ENCODE peak calls at places on chromosomes 16 and 17, in seven cellular contexts. W is COR-L47, R is kidney, V is astrocyte of the spinal cord, L is NAMALWA, J is sigmoid colon, D is EH. T is an unnamed sample.

GRCh38 chr17:15171433-15172047 is 93.6 kb downstream of the PMP22 start:
- DNase-seq in V (peak; percentile 80), W (no peak), D (peak; percentile 79), L (peak; percentile 47), J (peak; percentile 68), R (peak; percentile 75), T (peak; percentile 33)

GRCh38 chr17:75693500-75694481 is 26.7 kb downstream of the SAP30BP start:
- DNase-seq in R (peak; percentile 92), V (peak; percentile 94), W (no peak), J (peak; percentile 96), D (peak; percentile 100), L (no peak), T (peak; percentile 97)

GRCh38 chr16:79434097-79434496 is 166.4 kb downstream of the MAF start:
- DNase-seq in D (no peak), J (no peak), W (no peak), R (no peak), L (no peak), V (no peak), T (no peak)

GRCh38 chr17:35612924-35613521 is 25.9 kb downstream of the AP2B1 start:
- DNase-seq in D (peak; percentile 63), L (peak; percentile 67), J (no peak), V (peak; percentile 70), R (no peak), W (peak; percentile 36), T (peak; percentile 26)

GRCh38 chr17:43019418-43019817 is 2.8 kb downstream of the VAT1 start:
- DNase-seq in D (no peak), L (no peak), J (no peak), W (no peak), V (no peak), R (peak; percentile 26), T (no peak)

GRCh38 chr17:82671071-82671470 is 22.8 kb upstream of the WDR45B start:
- DNase-seq in V (no peak), W (no peak), D (no peak), R (no peak), J (no peak), L (no peak), T (no peak)

GRCh38 chr16:25140459-25140858 is 28.9 kb downstream of the LCMT1 start:
- DNase-seq in D (peak; percentile 27), V (peak; percentile 23), J (no peak), L (no peak), R (no peak), W (no peak), T (no peak)

GRCh38 chr17:18938692-18939023 is 13.3 kb upstream of the SLC5A10 start:
- DNase-seq in R (no peak), V (no peak), J (no peak), L (no peak), D (no peak), W (no peak), T (no peak)

GRCh38 chr16:67264277-67264676 is 15.1 kb upstream of the PLEKHG4 start:
- DNase-seq in D (no peak), J (peak; percentile 40), V (no peak), R (peak; percentile 51), L (no peak), W (no peak), T (no peak)

GRCh38 chr17:69323806-69324205 is 3.1 kb downstream of the ABCA5 start:
- DNase-seq in D (no peak), V (no peak), R (no peak), L (no peak), W (no peak), J (no peak), T (no peak)

GRCh38 chr16:200388-200787 is 20.1 kb downstream of the HBQ1 start:
- DNase-seq in R (no peak), V (peak; percentile 24), W (no peak), D (peak; percentile 76), L (no peak), J (no peak), T (no peak)

GRCh38 chr16:68367034-68367433 is 56.2 kb downstream of the PRMT7 start:
- DNase-seq in D (peak; percentile 46), J (no peak), V (peak; percentile 23), W (peak; percentile 38), L (peak; percentile 66), R (no peak), T (no peak)

GRCh38 chr16:59907671-59908070 is 1173.6 kb upstream of the GOT2 start:
- DNase-seq in L (no peak), W (no peak), V (no peak), J (no peak), D (no peak), R (no peak), T (no peak)

GRCh38 chr17:65850486-65850885 is 289.0 kb upstream of the AXIN2 start:
- DNase-seq in W (no peak), L (peak; percentile 42), V (peak; percentile 10), J (no peak), D (peak; percentile 53), R (no peak), T (no peak)

GRCh38 chr16:74922150-74923138 is 62.5 kb downstream of the WDR59 start:
- DNase-seq in R (no peak), J (no peak), D (no peak), L (no peak), V (peak; percentile 7), W (no peak), T (peak; percentile 58)

GRCh38 chr16:31460582-31461002 is 1.3 kb downstream of the ARMC5 start:
- DNase-seq in V (peak; percentile 56), L (peak; percentile 72), W (no peak), R (peak; percentile 68), J (peak; percentile 63), D (peak; percentile 76), T (no peak)

GRCh38 chr17:28879886-28880571 is 17.5 kb downstream of the FLOT2 start:
- DNase-seq in V (no peak), R (no peak), W (no peak), D (no peak), J (no peak), L (no peak), T (no peak)

GRCh38 chr16:53043986-53044571 is 8.6 kb downstream of the CHD9NB start:
- DNase-seq in D (no peak), J (no peak), V (peak; percentile 18), L (no peak), W (peak; percentile 6), R (peak; percentile 93), T (peak; percentile 53)

GRCh38 chr17:16511515-16511914 is 19.5 kb upstream of the LRRC75A start:
- DNase-seq in L (no peak), J (no peak), W (no peak), V (no peak), R (no peak), D (no peak), T (no peak)

GRCh38 chr16:65763640-65764305 is 602.7 kb upstream of the CDH5 start:
- DNase-seq in J (no peak), L (no peak), W (no peak), D (no peak), V (no peak), R (no peak), T (no peak)

GRCh38 chr16:53537591-53537990 is 34.6 kb upstream of the AKTIP start:
- DNase-seq in W (no peak), R (no peak), L (no peak), V (no peak), J (no peak), D (no peak), T (no peak)

GRCh38 chr16:65965632-65966031 is 400.9 kb upstream of the CDH5 start:
- DNase-seq in J (no peak), W (no peak), L (no peak), V (no peak), D (no peak), R (no peak), T (no peak)

GRCh38 chr17:17784599-17785264 is 52.1 kb downstream of the SREBF1 start:
- DNase-seq in W (peak; percentile 8), L (peak; percentile 58), R (no peak), J (no peak), D (no peak), V (no peak), T (no peak)

GRCh38 chr16:50620646-50621451 is 60.3 kb downstream of the SNX20 start:
- DNase-seq in D (no peak), W (no peak), L (no peak), V (no peak), R (no peak), J (no peak), T (no peak)

GRCh38 chr17:22270381-22270780 is 578.1 kb downstream of the KCNJ18 start:
- DNase-seq in J (no peak), R (no peak), L (no peak), V (no peak), D (no peak), W (no peak), T (no peak)

GRCh38 chr17:7355053-7355452 is at the start of gene TMEM95:
- DNase-seq in W (no peak), D (peak; percentile 63), R (peak; percentile 78), V (no peak), J (peak; percentile 78), L (no peak), T (no peak)

GRCh38 chr16:78844028-78844427 is 744.6 kb downstream of the WWOX start:
- DNase-seq in R (no peak), J (no peak), V (no peak), W (no peak), D (no peak), L (no peak), T (no peak)

GRCh38 chr17:33267279-33267790 is 25.8 kb downstream of the ASIC2 start:
- DNase-seq in L (no peak), D (peak; percentile 91), J (no peak), W (no peak), R (no peak), V (peak; percentile 67), T (no peak)

GRCh38 chr16:85089485-85089884 is 22.8 kb downstream of the CIBAR2 start:
- DNase-seq in W (no peak), R (peak; percentile 74), V (no peak), D (peak; percentile 47), L (no peak), J (no peak), T (peak; percentile 79)

GRCh38 chr17:57086069-57086930 is 1.3 kb downstream of the AKAP1 start:
- DNase-seq in L (peak; percentile 59), R (peak; percentile 84), D (peak; percentile 49), J (peak; percentile 75), W (peak; percentile 30), V (no peak), T (no peak)

GRCh38 chr16:87457051-87457611 is 35.7 kb downstream of the ZCCHC14 start:
- DNase-seq in W (no peak), V (no peak), R (no peak), L (no peak), D (peak; percentile 69), J (no peak), T (no peak)